ENCODE peak calls at places on chromosomes 2 and 18, in eight cellular contexts. P, M, Q, O, I, R, V and F are unnamed samples.
A peak's percentile ranks its signal among the peaks of the same experiment; 100 is the strongest.

GRCh38 chr2:84830095-84830494 is 50.8 kb downstream of the TRABD2A start:
- DNase-seq in P (peak; percentile 58), O (no peak), R (no peak), Q (no peak), I (peak; percentile 25), M (no peak), V (peak; percentile 17), F (no peak)

GRCh38 chr2:36708119-36708741 is 11.7 kb downstream of the VIT start:
- DNase-seq in I (no peak), O (no peak), Q (no peak), R (no peak), P (peak; percentile 90), V (peak; percentile 53), M (no peak), F (no peak)

GRCh38 chr2:27313882-27314645 is 5.8 kb upstream of the UCN start:
- DNase-seq in R (no peak), V (no peak), P (no peak), O (no peak), Q (no peak), M (no peak), I (no peak), F (no peak)

GRCh38 chr18:505483-506122 is 5.1 kb upstream of the COLEC12 start:
- DNase-seq in Q (no peak), V (no peak), I (no peak), O (no peak), R (no peak), P (no peak), M (peak; percentile 64), F (no peak)

GRCh38 chr2:131035826-131036231 is 57.4 kb downstream of the FAM168B start:
- DNase-seq in Q (no peak), I (no peak), P (no peak), V (no peak), R (no peak), O (no peak), M (no peak), F (no peak)

GRCh38 chr18:48338915-48339314 is 70.3 kb downstream of the ZBTB7C start:
- DNase-seq in M (no peak), Q (peak; percentile 32), I (no peak), V (no peak), P (no peak), O (no peak), R (no peak), F (no peak)

GRCh38 chr2:9139491-9140443 is 66.8 kb upstream of the ASAP2 start:
- DNase-seq in Q (peak; percentile 66), I (peak; percentile 51), M (peak; percentile 60), O (peak; percentile 57), P (peak; percentile 68), R (peak; percentile 83), V (peak; percentile 70), F (no peak)

GRCh38 chr2:174473796-174474195 is 13.0 kb downstream of the GPR155 start:
- DNase-seq in P (peak; percentile 48), I (no peak), Q (no peak), R (no peak), O (no peak), M (no peak), V (no peak), F (no peak)

GRCh38 chr2:122634261-122634660 is 878.8 kb downstream of the TSN start:
- DNase-seq in M (no peak), R (no peak), Q (no peak), V (peak; percentile 90), O (no peak), P (peak; percentile 96), I (no peak), F (no peak)

GRCh38 chr18:71784777-71785176 is 759.4 kb downstream of the CBLN2 start:
- DNase-seq in R (peak; percentile 10), P (no peak), Q (peak; percentile 12), O (no peak), I (no peak), V (peak; percentile 20), M (no peak), F (no peak)

GRCh38 chr18:22713511-22713910 is 219.6 kb upstream of the RBBP8 start:
- DNase-seq in Q (no peak), P (no peak), V (no peak), O (no peak), R (no peak), M (no peak), I (no peak), F (no peak)

GRCh38 chr2:31578316-31578715 is 2.4 kb downstream of the SRD5A2 start:
- DNase-seq in I (no peak), M (no peak), V (peak; percentile 34), O (no peak), R (no peak), Q (no peak), P (no peak), F (no peak)

GRCh38 chr2:38180754-38181153 is 104.8 kb upstream of the CYP1B1 start:
- DNase-seq in O (no peak), R (no peak), P (no peak), I (no peak), V (no peak), Q (no peak), M (no peak), F (no peak)

GRCh38 chr18:29418136-29418535 is 1241.2 kb upstream of the CDH2 start:
- DNase-seq in M (no peak), Q (no peak), P (peak; percentile 81), O (no peak), R (no peak), I (no peak), V (peak; percentile 74), F (no peak)

GRCh38 chr18:79960921-79961526 is 3.4 kb upstream of the HSBP1L1 start:
- DNase-seq in O (no peak), R (no peak), P (no peak), V (no peak), M (no peak), Q (no peak), I (no peak), F (no peak)

GRCh38 chr2:83994767-83995166 is 464.3 kb downstream of the SUCLG1 start:
- DNase-seq in M (no peak), V (no peak), R (no peak), O (no peak), P (no peak), I (no peak), Q (no peak), F (no peak)

GRCh38 chr2:238242731-238243495 is 3.1 kb upstream of the HES6 start:
- DNase-seq in O (no peak), M (peak; percentile 46), I (no peak), P (no peak), V (no peak), Q (no peak), R (no peak), F (no peak)

GRCh38 chr2:239312081-239312501 is 88.7 kb downstream of the HDAC4 start:
- DNase-seq in Q (no peak), O (no peak), R (no peak), I (no peak), M (no peak), V (no peak), P (no peak), F (no peak)

GRCh38 chr2:11498543-11499034 is 32.6 kb upstream of the E2F6 start:
- DNase-seq in O (no peak), V (no peak), M (no peak), P (no peak), I (peak; percentile 67), Q (no peak), R (no peak), F (no peak)

GRCh38 chr2:214014551-214015230 is 396.2 kb upstream of the VWC2L start:
- DNase-seq in R (no peak), M (no peak), I (no peak), V (peak; percentile 30), O (no peak), Q (no peak), P (no peak), F (no peak)

GRCh38 chr2:119910566-119910965 is 102.3 kb upstream of the EPB41L5 start:
- DNase-seq in I (no peak), P (no peak), M (no peak), Q (no peak), V (no peak), R (no peak), O (no peak), F (no peak)

GRCh38 chr18:12882416-12882815 is 1.6 kb downstream of the PTPN2 start:
- DNase-seq in R (no peak), Q (peak; percentile 21), O (peak; percentile 59), I (no peak), M (no peak), V (no peak), P (peak; percentile 15), F (no peak)

GRCh38 chr2:234251326-234252271 is 201.1 kb downstream of the SPP2 start:
- DNase-seq in R (no peak), P (peak; percentile 97), M (no peak), Q (peak; percentile 18), O (no peak), I (no peak), V (peak; percentile 61), F (no peak)

GRCh38 chr2:102268529-102269524 is 42.5 kb upstream of the IL1RL1 start:
- DNase-seq in P (no peak), Q (no peak), O (no peak), I (no peak), V (no peak), M (no peak), R (no peak), F (no peak)

GRCh38 chr18:9321017-9321452 is 13.5 kb upstream of the TWSG1 start:
- DNase-seq in P (peak; percentile 51), R (no peak), I (no peak), M (no peak), O (no peak), V (no peak), Q (no peak), F (peak; percentile 99)

GRCh38 chr18:36580874-36581750 is 247.7 kb downstream of the TPGS2 start:
- DNase-seq in M (no peak), I (no peak), R (no peak), V (peak; percentile 72), P (peak; percentile 90), Q (no peak), O (no peak), F (no peak)

GRCh38 chr2:226552571-226553285 is 246.9 kb downstream of the IRS1 start:
- DNase-seq in M (no peak), V (no peak), O (no peak), R (no peak), Q (no peak), P (no peak), I (no peak), F (no peak)

GRCh38 chr2:211930331-211930730 is 608.3 kb downstream of the ERBB4 start:
- DNase-seq in V (no peak), Q (no peak), P (no peak), R (no peak), M (peak; percentile 68), I (no peak), O (no peak), F (no peak)

GRCh38 chr2:30778611-30779010 is 28.6 kb downstream of the CAPN13 start:
- DNase-seq in R (no peak), O (no peak), I (no peak), V (no peak), M (no peak), Q (no peak), P (no peak), F (no peak)

GRCh38 chr18:79905389-79905911 is 46.0 kb downstream of the SLC66A2 start:
- DNase-seq in R (no peak), M (no peak), O (no peak), P (no peak), I (no peak), Q (no peak), V (peak; percentile 11), F (no peak)

GRCh38 chr2:240229603-240230423 is 89.4 kb upstream of the OTOS start:
- DNase-seq in O (no peak), P (peak; percentile 25), V (peak; percentile 59), R (no peak), Q (no peak), M (no peak), I (no peak), F (no peak)

GRCh38 chr2:217723981-217724380 is 278.8 kb downstream of the TNS1 start:
- DNase-seq in I (no peak), V (no peak), M (no peak), Q (no peak), P (no peak), O (no peak), R (no peak), F (no peak)

GRCh38 chr2:43070676-43071491 is 155.5 kb downstream of the ZFP36L2 start:
- DNase-seq in P (no peak), V (no peak), O (no peak), Q (no peak), R (no peak), M (no peak), I (no peak), F (no peak)

GRCh38 chr2:237355726-237356125 is 58.2 kb downstream of the COL6A3 start:
- DNase-seq in Q (no peak), R (no peak), I (no peak), V (no peak), P (no peak), O (no peak), M (no peak), F (no peak)